ENCODE peak calls at places on chromosomes 6 and 20, in four cellular contexts. One of them, this sample, is unnamed.

GRCh38 chr20:25247100-25247665 is 702 bp upstream of the PYGB start:
- DNase-seq in non-pigmented ciliary epithelial cell: peak
- DNase-seq in brain microvascular endothelial cell: peak
- DNase-seq in GM10248: no peak
- DNase-seq in this sample: no peak

GRCh38 chr6:143337201-143337949 is 113.1 kb downstream of the ADAT2 start:
- DNase-seq in non-pigmented ciliary epithelial cell: no peak
- DNase-seq in brain microvascular endothelial cell: no peak
- DNase-seq in GM10248: peak
- DNase-seq in this sample: no peak

GRCh38 chr6:28282923-28283322 is 1.6 kb downstream of the PGBD1 start:
- DNase-seq in non-pigmented ciliary epithelial cell: no peak
- DNase-seq in brain microvascular endothelial cell: peak
- DNase-seq in GM10248: no peak
- DNase-seq in this sample: no peak

GRCh38 chr6:70398783-70399730 is 14.3 kb upstream of the FAM135A start:
- DNase-seq in non-pigmented ciliary epithelial cell: no peak
- DNase-seq in brain microvascular endothelial cell: peak
- DNase-seq in GM10248: no peak
- DNase-seq in this sample: no peak

GRCh38 chr6:15827492-15828255 is 164.8 kb upstream of the DTNBP1 start:
- DNase-seq in non-pigmented ciliary epithelial cell: no peak
- DNase-seq in brain microvascular endothelial cell: no peak
- DNase-seq in GM10248: no peak
- DNase-seq in this sample: no peak

GRCh38 chr6:154447929-154448328 is 62.6 kb downstream of the CNKSR3 start:
- DNase-seq in non-pigmented ciliary epithelial cell: no peak
- DNase-seq in brain microvascular endothelial cell: peak
- DNase-seq in GM10248: no peak
- DNase-seq in this sample: no peak

GRCh38 chr6:110476046-110476849 is at the start of gene SLC22A16:
- DNase-seq in non-pigmented ciliary epithelial cell: no peak
- DNase-seq in brain microvascular endothelial cell: no peak
- DNase-seq in GM10248: no peak
- DNase-seq in this sample: no peak

GRCh38 chr6:528989-529388 is 127.9 kb downstream of the HUS1B start:
- DNase-seq in non-pigmented ciliary epithelial cell: no peak
- DNase-seq in brain microvascular endothelial cell: no peak
- DNase-seq in GM10248: no peak
- DNase-seq in this sample: no peak

GRCh38 chr20:35489717-35490116 is 34.3 kb downstream of the CEP250 start:
- DNase-seq in non-pigmented ciliary epithelial cell: no peak
- DNase-seq in brain microvascular endothelial cell: no peak
- DNase-seq in GM10248: no peak
- DNase-seq in this sample: no peak

GRCh38 chr20:37986873-37987601 is 46.2 kb downstream of the TTI1 start:
- DNase-seq in non-pigmented ciliary epithelial cell: no peak
- DNase-seq in brain microvascular endothelial cell: no peak
- DNase-seq in GM10248: no peak
- DNase-seq in this sample: peak

GRCh38 chr6:106360989-106361430 is 493 bp downstream of the CRYBG1 start:
- DNase-seq in non-pigmented ciliary epithelial cell: no peak
- DNase-seq in brain microvascular endothelial cell: no peak
- DNase-seq in GM10248: peak
- DNase-seq in this sample: no peak

GRCh38 chr6:42276008-42276890 is 58.6 kb upstream of the MRPS10 start:
- DNase-seq in non-pigmented ciliary epithelial cell: no peak
- DNase-seq in brain microvascular endothelial cell: peak
- DNase-seq in GM10248: no peak
- DNase-seq in this sample: no peak

GRCh38 chr6:43146709-43147108 is 24.4 kb upstream of the SRF start:
- DNase-seq in non-pigmented ciliary epithelial cell: no peak
- DNase-seq in brain microvascular endothelial cell: no peak
- DNase-seq in GM10248: no peak
- DNase-seq in this sample: no peak

GRCh38 chr6:56062856-56063255 is 184.5 kb downstream of the COL21A1 start:
- DNase-seq in non-pigmented ciliary epithelial cell: no peak
- DNase-seq in brain microvascular endothelial cell: no peak
- DNase-seq in GM10248: no peak
- DNase-seq in this sample: no peak

GRCh38 chr6:52524921-52525320 is 51.9 kb downstream of the TRAM2 start:
- DNase-seq in non-pigmented ciliary epithelial cell: no peak
- DNase-seq in brain microvascular endothelial cell: no peak
- DNase-seq in GM10248: no peak
- DNase-seq in this sample: no peak

GRCh38 chr6:89268776-89269175 is 46.3 kb downstream of the GABRR2 start:
- DNase-seq in non-pigmented ciliary epithelial cell: no peak
- DNase-seq in brain microvascular endothelial cell: peak
- DNase-seq in GM10248: no peak
- DNase-seq in this sample: no peak

GRCh38 chr6:140744648-140745320 is 1370.3 kb upstream of the CITED2 start:
- DNase-seq in non-pigmented ciliary epithelial cell: peak
- DNase-seq in brain microvascular endothelial cell: peak
- DNase-seq in GM10248: no peak
- DNase-seq in this sample: no peak

GRCh38 chr6:25769983-25770382 is 15.4 kb downstream of the SLC17A4 start:
- DNase-seq in non-pigmented ciliary epithelial cell: no peak
- DNase-seq in brain microvascular endothelial cell: no peak
- DNase-seq in GM10248: no peak
- DNase-seq in this sample: no peak

GRCh38 chr6:56953597-56954388 is 1.1 kb upstream of the BEND6 start:
- DNase-seq in non-pigmented ciliary epithelial cell: no peak
- DNase-seq in brain microvascular endothelial cell: no peak
- DNase-seq in GM10248: peak
- DNase-seq in this sample: no peak

GRCh38 chr6:153092082-153093013 is 38.7 kb downstream of the RGS17 start:
- DNase-seq in non-pigmented ciliary epithelial cell: peak
- DNase-seq in brain microvascular endothelial cell: peak
- DNase-seq in GM10248: peak
- DNase-seq in this sample: peak

GRCh38 chr20:10434832-10435812 is at the start of gene SLX4IP:
- DNase-seq in non-pigmented ciliary epithelial cell: no peak
- DNase-seq in brain microvascular endothelial cell: peak
- DNase-seq in GM10248: peak
- DNase-seq in this sample: peak

This sample was measured in BJ.